ENCODE peak calls at places on chromosomes 13 and 19, in eight cellular contexts. R is ovary, F is A549, I is SK-N-SH, C is stomach, D is transverse colon, K is tibial nerve, S is HepG2. A is an unnamed sample.
A peak's percentile ranks its signal among the peaks of the same experiment; 100 is the strongest.

GRCh38 chr19:3986260-3987041 is 1.2 kb upstream of the EEF2 start:
- DNase-seq in F (peak; percentile 51), I (peak; percentile 68), S (peak; percentile 72), D (peak; percentile 70), C (peak; percentile 57), K (no peak), R (peak; percentile 40), A (no peak)

GRCh38 chr13:45503658-45504057 is 38.9 kb downstream of the COG3 start:
- DNase-seq in D (no peak), S (no peak), K (no peak), R (no peak), C (no peak), I (no peak), F (no peak), A (no peak)

GRCh38 chr13:33285420-33286124 is at the start of gene STARD13:
- DNase-seq in S (peak; percentile 92), R (peak; percentile 93), K (peak; percentile 95), F (peak; percentile 78), C (peak; percentile 92), D (peak; percentile 93), I (peak; percentile 51), A (peak; percentile 98)

GRCh38 chr19:39843919-39844793 is 2.0 kb downstream of the FBL start:
- DNase-seq in K (no peak), D (no peak), F (peak; percentile 89), R (no peak), I (peak; percentile 50), C (no peak), S (peak; percentile 51), A (no peak)

GRCh38 chr13:24033527-24034302 is 126.8 kb upstream of the SPATA13 start:
- DNase-seq in F (no peak), K (no peak), C (no peak), S (no peak), D (no peak), I (no peak), R (no peak), A (no peak)

GRCh38 chr13:80975903-80976302 is 635.0 kb upstream of the SPRY2 start:
- DNase-seq in K (no peak), D (no peak), F (no peak), R (no peak), S (peak; percentile 27), I (no peak), C (no peak), A (no peak)

GRCh38 chr19:54464624-54465266 is 1.2 kb upstream of the LENG9 start:
- DNase-seq in R (peak; percentile 87), K (peak; percentile 82), S (peak; percentile 82), D (peak; percentile 95), I (peak; percentile 92), F (peak; percentile 87), C (peak; percentile 95), A (peak; percentile 93)

GRCh38 chr13:110004814-110005213 is 218.4 kb upstream of the IRS2 start:
- DNase-seq in I (no peak), C (no peak), R (no peak), K (no peak), S (no peak), D (no peak), F (no peak), A (no peak)

GRCh38 chr13:24181991-24182702 is 21.6 kb downstream of the SPATA13 start:
- DNase-seq in C (no peak), I (no peak), K (no peak), D (no peak), F (no peak), R (no peak), S (peak; percentile 50), A (no peak)

GRCh38 chr13:19601749-19602725 is 31.4 kb upstream of the MPHOSPH8 start:
- DNase-seq in S (peak; percentile 58), K (no peak), D (peak; percentile 34), C (peak; percentile 37), R (peak; percentile 42), I (peak; percentile 91), F (peak; percentile 38), A (no peak)

GRCh38 chr13:84998681-84999080 is 800.5 kb downstream of the SLITRK6 start:
- DNase-seq in D (no peak), R (no peak), K (no peak), C (no peak), I (no peak), S (no peak), F (no peak), A (no peak)

GRCh38 chr13:66424417-66424816 is 805.7 kb downstream of the PCDH9 start:
- DNase-seq in C (no peak), I (no peak), F (no peak), D (no peak), K (no peak), R (no peak), S (no peak), A (no peak)

GRCh38 chr19:11155373-11156120 is at the start of gene SPC24:
- DNase-seq in F (peak; percentile 98), K (peak; percentile 79), S (peak; percentile 98), C (peak; percentile 94), R (peak; percentile 94), I (peak; percentile 100), D (peak; percentile 95), A (peak; percentile 98)

GRCh38 chr13:112634102-112634501 is 46.1 kb upstream of the TUBGCP3 start:
- DNase-seq in F (no peak), R (no peak), K (no peak), S (no peak), D (no peak), I (no peak), C (no peak), A (no peak)

GRCh38 chr13:78022164-78022877 is 103.7 kb upstream of the EDNRB start:
- DNase-seq in S (no peak), D (peak; percentile 17), I (no peak), C (peak; percentile 30), F (no peak), R (no peak), K (no peak), A (no peak)

GRCh38 chr13:40109324-40109958 is 454.0 kb downstream of the COG6 start:
- DNase-seq in F (peak; percentile 5), I (no peak), R (no peak), S (no peak), C (no peak), K (no peak), D (no peak), A (no peak)

GRCh38 chr13:102220681-102221228 is 181.1 kb downstream of the FGF14 start:
- DNase-seq in K (no peak), F (no peak), I (no peak), S (no peak), R (no peak), D (no peak), C (no peak), A (no peak)

GRCh38 chr13:34048652-34049051 is 230.7 kb downstream of the RFC3 start:
- DNase-seq in K (no peak), I (no peak), D (no peak), C (no peak), S (no peak), F (no peak), R (no peak), A (no peak)

GRCh38 chr19:51462276-51462675 is 4.0 kb upstream of the SIGLEC8 start:
- DNase-seq in R (no peak), D (no peak), S (no peak), K (no peak), C (peak; percentile 16), I (no peak), F (no peak), A (peak; percentile 57)

GRCh38 chr19:32397736-32398135 is 7.8 kb upstream of the DPY19L3 start:
- DNase-seq in F (no peak), C (no peak), K (no peak), S (peak; percentile 41), D (no peak), I (no peak), R (no peak), A (no peak)

GRCh38 chr13:111327701-111328100 is 7.3 kb downstream of the TEX29 start:
- DNase-seq in S (no peak), D (no peak), K (no peak), C (no peak), R (no peak), I (peak; percentile 11), F (no peak), A (no peak)

GRCh38 chr19:6032381-6032780 is 54.4 kb upstream of the RANBP3 start:
- DNase-seq in S (no peak), R (peak; percentile 11), C (no peak), D (no peak), F (no peak), K (no peak), I (no peak), A (no peak)

GRCh38 chr19:5480427-5480836 is 25.2 kb downstream of the ZNRF4 start:
- DNase-seq in I (peak; percentile 69), D (peak; percentile 26), S (peak; percentile 30), K (no peak), C (peak; percentile 36), R (no peak), F (peak; percentile 46), A (no peak)

GRCh38 chr13:113803409-113804016 is 44.5 kb downstream of the TMEM255B start:
- DNase-seq in S (no peak), F (no peak), C (no peak), R (peak; percentile 27), D (no peak), K (no peak), I (no peak), A (no peak)

GRCh38 chr19:54518844-54519243 is 16.2 kb downstream of the LAIR2 start:
- DNase-seq in K (no peak), F (no peak), C (no peak), R (no peak), I (no peak), D (no peak), S (peak; percentile 27), A (no peak)

GRCh38 chr13:21060063-21060826 is 1.1 kb downstream of the LATS2 start:
- DNase-seq in C (peak; percentile 52), F (no peak), R (peak; percentile 76), K (no peak), D (peak; percentile 25), S (no peak), I (no peak), A (peak; percentile 82)

GRCh38 chr13:98105929-98106336 is 37.0 kb upstream of the FARP1 start:
- DNase-seq in D (no peak), S (peak; percentile 90), I (no peak), K (no peak), C (no peak), R (no peak), F (no peak), A (no peak)
- TF ChIP-seq EP300 in D (no peak), S (no peak), I (no peak), K (no peak), C (no peak), R (no peak), F (no peak), A (no peak)

GRCh38 chr13:97911311-97912138 is 42.0 kb upstream of the IPO5 start:
- DNase-seq in D (no peak), C (no peak), I (peak; percentile 14), K (no peak), F (peak; percentile 17), S (peak; percentile 19), R (no peak), A (no peak)
- TF ChIP-seq EP300 in D (no peak), C (no peak), I (no peak), K (no peak), F (no peak), S (no peak), R (no peak), A (no peak)

GRCh38 chr13:93900735-93901134 is 578.7 kb downstream of the DCT start:
- DNase-seq in S (no peak), C (no peak), I (no peak), K (no peak), F (no peak), D (no peak), R (no peak), A (no peak)

GRCh38 chr13:93903909-93904308 is 575.6 kb downstream of the DCT start:
- DNase-seq in F (no peak), R (no peak), I (no peak), D (no peak), C (no peak), S (no peak), K (no peak), A (peak; percentile 65)
- TF ChIP-seq EP300 in F (no peak), R (no peak), I (no peak), D (no peak), C (no peak), S (no peak), K (no peak), A (no peak)

GRCh38 chr13:30900952-30901749 is 4.9 kb upstream of the MEDAG start:
- DNase-seq in F (no peak), R (no peak), K (no peak), C (no peak), D (no peak), I (no peak), S (no peak), A (no peak)
- TF ChIP-seq EP300 in F (no peak), R (no peak), K (no peak), C (no peak), D (no peak), I (no peak), S (no peak), A (no peak)